ENCODE peak calls at places on chromosomes 7 and 10, in seven cellular contexts. One of them, this sample, is unnamed.

GRCh38 chr7:25624001-25624400 is 395.7 kb upstream of the NPVF start:
- DNase-seq in NCI-H460: no peak
- DNase-seq in brain pericyte: no peak
- DNase-seq in COLO829: no peak
- DNase-seq in putamen: no peak
- DNase-seq in activated naive CD4-positive, alpha-beta T cell treated with anti-CD3 and anti-CD28 coated beads, Interleukin-2, amount 10 ng/mL, durations not matched to agents 7 days and 5 days: no peak
- DNase-seq in SK-N-MC: no peak
- DNase-seq in this sample: no peak

GRCh38 chr7:25009271-25009670 is 29.3 kb upstream of the OSBPL3 start:
- DNase-seq in NCI-H460: peak; percentile 14
- DNase-seq in brain pericyte: no peak
- DNase-seq in COLO829: no peak
- DNase-seq in putamen: no peak
- DNase-seq in activated naive CD4-positive, alpha-beta T cell treated with anti-CD3 and anti-CD28 coated beads, Interleukin-2, amount 10 ng/mL, durations not matched to agents 7 days and 5 days: no peak
- DNase-seq in SK-N-MC: no peak
- DNase-seq in this sample: no peak

GRCh38 chr7:131945313-131945831 is 388.9 kb upstream of the PODXL start:
- DNase-seq in NCI-H460: peak; percentile 38
- DNase-seq in brain pericyte: no peak
- DNase-seq in COLO829: peak; percentile 59
- DNase-seq in putamen: peak; percentile 32
- DNase-seq in activated naive CD4-positive, alpha-beta T cell treated with anti-CD3 and anti-CD28 coated beads, Interleukin-2, amount 10 ng/mL, durations not matched to agents 7 days and 5 days: peak; percentile 61
- DNase-seq in SK-N-MC: no peak
- DNase-seq in this sample: peak; percentile 65

GRCh38 chr7:158008267-158008666 is 579.4 kb downstream of the PTPRN2 start:
- DNase-seq in NCI-H460: no peak
- DNase-seq in brain pericyte: no peak
- DNase-seq in COLO829: no peak
- DNase-seq in putamen: no peak
- DNase-seq in activated naive CD4-positive, alpha-beta T cell treated with anti-CD3 and anti-CD28 coated beads, Interleukin-2, amount 10 ng/mL, durations not matched to agents 7 days and 5 days: no peak
- DNase-seq in SK-N-MC: no peak
- DNase-seq in this sample: no peak

GRCh38 chr10:43390791-43391190 is 18.2 kb downstream of the HNRNPF start:
- DNase-seq in NCI-H460: peak; percentile 51
- DNase-seq in brain pericyte: no peak
- DNase-seq in COLO829: no peak
- DNase-seq in putamen: peak; percentile 68
- DNase-seq in activated naive CD4-positive, alpha-beta T cell treated with anti-CD3 and anti-CD28 coated beads, Interleukin-2, amount 10 ng/mL, durations not matched to agents 7 days and 5 days: peak; percentile 40
- DNase-seq in SK-N-MC: no peak
- DNase-seq in this sample: no peak

GRCh38 chr7:134505856-134506255 is 21.5 kb upstream of the AKR1B10 start:
- DNase-seq in NCI-H460: no peak
- DNase-seq in brain pericyte: no peak
- DNase-seq in COLO829: no peak
- DNase-seq in putamen: no peak
- DNase-seq in activated naive CD4-positive, alpha-beta T cell treated with anti-CD3 and anti-CD28 coated beads, Interleukin-2, amount 10 ng/mL, durations not matched to agents 7 days and 5 days: no peak
- DNase-seq in SK-N-MC: no peak
- DNase-seq in this sample: no peak

GRCh38 chr10:132875435-132875834 is 66.9 kb downstream of the CFAP46 start:
- DNase-seq in NCI-H460: no peak
- DNase-seq in brain pericyte: no peak
- DNase-seq in COLO829: no peak
- DNase-seq in putamen: no peak
- DNase-seq in activated naive CD4-positive, alpha-beta T cell treated with anti-CD3 and anti-CD28 coated beads, Interleukin-2, amount 10 ng/mL, durations not matched to agents 7 days and 5 days: peak; percentile 11
- DNase-seq in SK-N-MC: no peak
- DNase-seq in this sample: no peak

GRCh38 chr10:12308102-12308501 is 41.2 kb upstream of the CAMK1D start:
- DNase-seq in NCI-H460: no peak
- DNase-seq in brain pericyte: no peak
- DNase-seq in COLO829: no peak
- DNase-seq in putamen: no peak
- DNase-seq in activated naive CD4-positive, alpha-beta T cell treated with anti-CD3 and anti-CD28 coated beads, Interleukin-2, amount 10 ng/mL, durations not matched to agents 7 days and 5 days: no peak
- DNase-seq in SK-N-MC: no peak
- DNase-seq in this sample: no peak

GRCh38 chr7:127650842-127651555 is 995 bp upstream of the SND1 start:
- DNase-seq in NCI-H460: no peak
- DNase-seq in brain pericyte: no peak
- DNase-seq in COLO829: peak; percentile 51
- DNase-seq in putamen: peak; percentile 13
- DNase-seq in activated naive CD4-positive, alpha-beta T cell treated with anti-CD3 and anti-CD28 coated beads, Interleukin-2, amount 10 ng/mL, durations not matched to agents 7 days and 5 days: peak; percentile 31
- DNase-seq in SK-N-MC: no peak
- DNase-seq in this sample: no peak

This sample was measured in Right ventricle myocardium superior.